ENCODE peak calls at places on chromosomes 7 and 10, in four cellular contexts. K is IMR-90, J is H9, D is H1. S is an unnamed sample.

GRCh38 chr10:44306147-44306710 is 78.7 kb downstream of the CXCL12 start:
- DNase-seq in D (no peak), K (peak), J (no peak), S (no peak)

GRCh38 chr7:100489824-100490223 is 6.1 kb downstream of the NYAP1 start:
- DNase-seq in K (peak), D (peak), J (peak), S (peak)

GRCh38 chr10:62610649-62611229 is 193.8 kb upstream of the ADO start:
- DNase-seq in D (peak), J (peak), K (peak), S (peak)

GRCh38 chr10:121851791-121852190 is 76.0 kb downstream of the ATE1 start:
- DNase-seq in J (no peak), D (no peak), K (no peak), S (no peak)

GRCh38 chr10:22623624-22624263 is 90.6 kb downstream of the PIP4K2A start:
- DNase-seq in J (no peak), K (peak), D (no peak), S (peak)

GRCh38 chr10:63157845-63158624 is 24.9 kb downstream of the NRBF2 start:
- DNase-seq in K (peak), D (peak), J (peak), S (peak)

GRCh38 chr10:62153191-62153590 is 115.5 kb downstream of the RTKN2 start:
- DNase-seq in D (no peak), K (peak), J (no peak), S (no peak)

GRCh38 chr7:115838829-115839228 is 191.7 kb downstream of the TFEC start:
- DNase-seq in J (no peak), K (peak), D (no peak), S (no peak)

GRCh38 chr10:3312403-3312802 is 139.8 kb upstream of the PITRM1 start:
- DNase-seq in K (no peak), D (no peak), J (no peak), S (no peak)

GRCh38 chr10:17257466-17258321 is 29.7 kb downstream of the VIM start:
- DNase-seq in J (peak), D (peak), K (peak), S (peak)

GRCh38 chr7:155831807-155832524 is 19.7 kb upstream of the SHH start:
- DNase-seq in D (no peak), J (no peak), K (no peak), S (no peak)

GRCh38 chr7:155527664-155528063 is 18.7 kb downstream of the CNPY1 start:
- DNase-seq in J (no peak), K (no peak), D (no peak), S (no peak)

GRCh38 chr7:79420464-79420863 is 33.0 kb downstream of the MAGI2 start:
- DNase-seq in D (no peak), K (peak), J (no peak), S (no peak)

GRCh38 chr7:74535951-74536356 is 82.2 kb downstream of the GTF2IRD1 start:
- DNase-seq in D (no peak), K (no peak), J (no peak), S (no peak)

GRCh38 chr7:117458977-117459583 is 20.7 kb upstream of the CFTR start:
- DNase-seq in J (no peak), D (no peak), K (peak), S (peak)

GRCh38 chr7:157016024-157016351 is 5.5 kb upstream of the MNX1 start:
- DNase-seq in D (peak), J (no peak), K (no peak), S (peak)

DNA sequence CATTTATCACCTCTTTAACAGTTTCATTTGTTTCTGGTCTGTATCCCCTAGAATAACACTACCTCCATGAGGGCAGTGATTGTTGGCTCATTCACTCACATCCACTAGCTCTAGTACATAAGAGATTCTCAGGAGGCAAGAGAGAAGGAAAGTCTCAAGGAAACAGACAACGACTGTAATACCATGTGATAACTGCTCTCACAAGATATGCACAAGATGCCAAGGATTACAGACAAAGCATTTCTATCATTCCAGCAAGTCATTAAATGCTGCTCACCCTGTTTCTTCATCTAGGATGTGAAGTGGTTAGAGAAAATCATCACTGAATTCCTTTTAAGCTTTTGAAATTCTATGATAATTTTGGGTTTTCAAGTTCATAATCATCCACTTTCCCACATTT is 115.3 kb downstream of the HIBADH start:
- DNase-seq in D (no peak), J (no peak), K (peak), S (peak)
- H4K5ac ChIP-seq in D (no peak), J (no peak), K (no peak), S (no peak)

GRCh38 chr10:30828680-30829079 is 199.1 kb upstream of the LYZL2 start:
- DNase-seq in J (no peak), K (no peak), D (no peak), S (no peak)
- H3K18ac ChIP-seq in J (no peak), K (peak), D (no peak), S (no peak)

GRCh38 chr7:29328811-29329210 is 134.2 kb downstream of the CHN2 start:
- DNase-seq in K (no peak), D (no peak), J (no peak), S (no peak)
- H4K5ac ChIP-seq in K (no peak), D (no peak), J (no peak), S (no peak)

DNA sequence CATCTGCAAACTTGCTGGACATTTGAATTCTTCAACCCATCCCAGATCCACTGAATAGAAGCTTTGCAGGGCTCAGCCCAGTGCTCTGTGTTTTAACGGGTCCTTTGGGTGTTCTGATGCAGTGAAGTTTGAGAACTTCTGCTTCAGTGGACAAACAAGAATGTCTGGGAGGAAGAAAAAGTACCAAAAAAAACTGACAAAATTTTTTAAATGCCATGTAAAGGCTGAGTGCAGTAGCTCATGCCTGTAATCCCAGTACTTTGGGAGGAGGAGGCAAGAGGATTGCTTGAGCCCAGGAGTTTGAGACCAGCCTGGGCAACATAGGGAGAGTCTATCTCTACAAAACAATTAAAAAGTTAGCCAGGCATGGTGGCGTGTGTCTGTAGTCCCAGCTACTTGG is 51.8 kb upstream of the FRMD4A start:
- DNase-seq in D (no peak), K (no peak), J (no peak), S (no peak)
- H3K18ac ChIP-seq in D (no peak), K (peak), J (no peak), S (no peak)

GRCh38 chr7:131365876-131366275 is 38.2 kb downstream of the MKLN1 start:
- DNase-seq in J (no peak), D (no peak), K (peak), S (no peak)

GRCh38 chr7:131358636-131359035 is 31.0 kb downstream of the MKLN1 start:
- DNase-seq in D (no peak), K (no peak), J (no peak), S (no peak)

GRCh38 chr7:131364767-131365344 is 37.2 kb downstream of the MKLN1 start:
- DNase-seq in K (no peak), D (no peak), J (no peak), S (no peak)

GRCh38 chr7:131359136-131359776 is 31.6 kb downstream of the MKLN1 start:
- DNase-seq in K (peak), D (no peak), J (no peak), S (no peak)

GRCh38 chr7:131363719-131364118 is 36.0 kb downstream of the MKLN1 start:
- DNase-seq in J (no peak), D (no peak), K (no peak), S (peak)
- H4K5ac ChIP-seq in J (no peak), D (no peak), K (no peak), S (no peak)